ENCODE peak calls at places on chromosomes 12 and 14, in five cellular contexts. One of them, this sample, is unnamed. For H3K9me3, the result is how much of the 10 kb centered on the place peaks cover.

GRCh38 chr14:91258021-91258618 is 13.6 kb upstream of the GPR68 start:
- DNase-seq in HCT116: no peak
- DNase-seq in ascending aorta: no peak
- DNase-seq in cardiac muscle cell: no peak
- DNase-seq in PC-9: no peak
- DNase-seq in this sample: peak

GRCh38 chr14:77105118-77105517 is 7.1 kb downstream of the CIPC start:
- DNase-seq in ascending aorta: no peak
- DNase-seq in PC-9: no peak
- DNase-seq in cardiac muscle cell: no peak
- DNase-seq in HCT116: no peak
- DNase-seq in this sample: no peak

GRCh38 chr12:99055294-99055693 is 410.2 kb downstream of the APAF1 start:
- DNase-seq in HCT116: no peak
- DNase-seq in PC-9: no peak
- DNase-seq in ascending aorta: no peak
- DNase-seq in cardiac muscle cell: no peak
- DNase-seq in this sample: no peak

GRCh38 chr12:62435337-62436163 is 31.1 kb upstream of the MON2 start:
- DNase-seq in PC-9: peak
- DNase-seq in HCT116: no peak
- DNase-seq in ascending aorta: no peak
- DNase-seq in cardiac muscle cell: peak
- DNase-seq in this sample: peak

GRCh38 chr12:51349026-51349425 is 2.5 kb upstream of the CELA1 start:
- DNase-seq in HCT116: no peak
- DNase-seq in ascending aorta: no peak
- DNase-seq in cardiac muscle cell: no peak
- DNase-seq in PC-9: no peak
- DNase-seq in this sample: no peak

GRCh38 chr14:90750701-90751100 is 65.5 kb downstream of the TTC7B start:
- DNase-seq in cardiac muscle cell: no peak
- DNase-seq in HCT116: no peak
- DNase-seq in PC-9: no peak
- DNase-seq in ascending aorta: no peak
- DNase-seq in this sample: no peak

GRCh38 chr14:71588028-71588427 is 344.2 kb upstream of the RGS6 start:
- DNase-seq in PC-9: no peak
- DNase-seq in ascending aorta: no peak
- DNase-seq in HCT116: no peak
- DNase-seq in cardiac muscle cell: no peak
- DNase-seq in this sample: no peak

GRCh38 chr12:124126950-124127349 is 153.9 kb downstream of the ZNF664 start:
- DNase-seq in cardiac muscle cell: no peak
- DNase-seq in ascending aorta: no peak
- DNase-seq in HCT116: no peak
- DNase-seq in PC-9: no peak
- DNase-seq in this sample: no peak

GRCh38 chr14:29671034-29671433 is 256.6 kb downstream of the PRKD1 start:
- DNase-seq in PC-9: no peak
- DNase-seq in HCT116: no peak
- DNase-seq in cardiac muscle cell: no peak
- DNase-seq in ascending aorta: no peak
- DNase-seq in this sample: no peak

GRCh38 chr12:39617887-39618286 is 1.7 kb downstream of the ABCD2 start:
- DNase-seq in cardiac muscle cell: no peak
- DNase-seq in PC-9: no peak
- DNase-seq in ascending aorta: no peak
- DNase-seq in HCT116: no peak
- DNase-seq in this sample: no peak

GRCh38 chr14:40221428-40221827 is 789.2 kb upstream of the FBXO33 start:
- DNase-seq in ascending aorta: no peak
- DNase-seq in HCT116: no peak
- DNase-seq in cardiac muscle cell: no peak
- DNase-seq in PC-9: peak
- DNase-seq in this sample: no peak

GRCh38 chr14:104294983-104295680 is 156.7 kb downstream of the KIF26A start:
- DNase-seq in cardiac muscle cell: no peak
- DNase-seq in ascending aorta: no peak
- DNase-seq in HCT116: no peak
- DNase-seq in PC-9: no peak
- DNase-seq in this sample: no peak

GRCh38 chr12:6934110-6934509 is 6.4 kb downstream of the ATN1 start:
- DNase-seq in HCT116: no peak
- DNase-seq in ascending aorta: no peak
- DNase-seq in cardiac muscle cell: no peak
- DNase-seq in PC-9: no peak
- DNase-seq in this sample: no peak

GRCh38 chr12:90203556-90203955 is 494.9 kb upstream of the ATP2B1 start:
- DNase-seq in HCT116: no peak
- DNase-seq in PC-9: no peak
- DNase-seq in cardiac muscle cell: no peak
- DNase-seq in ascending aorta: no peak
- DNase-seq in this sample: no peak

GRCh38 chr12:90205165-90205564 is 496.5 kb upstream of the ATP2B1 start:
- DNase-seq in PC-9: no peak
- DNase-seq in ascending aorta: no peak
- DNase-seq in cardiac muscle cell: no peak
- DNase-seq in HCT116: no peak
- DNase-seq in this sample: no peak

GRCh38 chr12:90211017-90211416 is 502.4 kb upstream of the ATP2B1 start:
- DNase-seq in HCT116: no peak
- DNase-seq in PC-9: no peak
- DNase-seq in ascending aorta: no peak
- DNase-seq in cardiac muscle cell: no peak
- DNase-seq in this sample: no peak

GRCh38 chr12:90207799-90208198 is 499.2 kb upstream of the ATP2B1 start:
- DNase-seq in ascending aorta: no peak
- DNase-seq in cardiac muscle cell: no peak
- DNase-seq in PC-9: no peak
- DNase-seq in HCT116: no peak
- DNase-seq in this sample: no peak

DNA sequence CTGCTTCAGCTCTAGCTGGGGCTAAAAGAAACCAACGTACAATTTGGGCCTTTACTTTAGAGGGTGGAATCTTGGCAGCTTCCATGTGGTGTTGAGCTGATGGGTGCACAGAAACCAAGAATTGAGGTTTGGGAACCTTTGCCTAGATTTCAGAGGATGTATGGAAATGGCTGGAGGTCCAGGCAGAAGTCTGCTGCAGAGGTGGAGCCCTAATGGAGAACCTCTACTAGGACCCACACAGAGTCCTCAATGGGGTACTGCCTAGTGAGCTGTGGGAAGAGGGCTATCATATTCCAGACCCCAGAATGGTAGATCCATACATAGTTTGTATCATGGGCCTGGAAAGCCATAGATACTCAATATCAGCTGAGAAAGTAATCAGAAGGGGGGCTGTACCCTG is 500.4 kb upstream of the ATP2B1 start:
- DNase-seq in ascending aorta: no peak
- DNase-seq in cardiac muscle cell: no peak
- DNase-seq in HCT116: no peak
- DNase-seq in PC-9: no peak
- DNase-seq in this sample: no peak
- H3K9me3 ChIP-seq in ascending aorta: under half
- H3K9me3 ChIP-seq in cardiac muscle cell: under half
- H3K9me3 ChIP-seq in HCT116: under half
- H3K9me3 ChIP-seq in PC-9: under half
- H3K9me3 ChIP-seq in this sample: under half

GRCh38 chr12:91781114-91781513 is 364.5 kb downstream of the BTG1 start:
- DNase-seq in HCT116: no peak
- DNase-seq in cardiac muscle cell: peak
- DNase-seq in PC-9: no peak
- DNase-seq in ascending aorta: no peak
- DNase-seq in this sample: no peak

GRCh38 chr12:91778091-91778819 is 367.4 kb downstream of the BTG1 start:
- DNase-seq in ascending aorta: no peak
- DNase-seq in HCT116: peak
- DNase-seq in cardiac muscle cell: no peak
- DNase-seq in PC-9: no peak
- DNase-seq in this sample: no peak

GRCh38 chr12:91777268-91777997 is 368.2 kb downstream of the BTG1 start:
- DNase-seq in HCT116: peak
- DNase-seq in ascending aorta: no peak
- DNase-seq in cardiac muscle cell: no peak
- DNase-seq in PC-9: peak
- DNase-seq in this sample: no peak

GRCh38 chr12:91774471-91774921 is 371.1 kb downstream of the BTG1 start:
- DNase-seq in PC-9: peak
- DNase-seq in HCT116: no peak
- DNase-seq in ascending aorta: no peak
- DNase-seq in cardiac muscle cell: no peak
- DNase-seq in this sample: peak

DNA sequence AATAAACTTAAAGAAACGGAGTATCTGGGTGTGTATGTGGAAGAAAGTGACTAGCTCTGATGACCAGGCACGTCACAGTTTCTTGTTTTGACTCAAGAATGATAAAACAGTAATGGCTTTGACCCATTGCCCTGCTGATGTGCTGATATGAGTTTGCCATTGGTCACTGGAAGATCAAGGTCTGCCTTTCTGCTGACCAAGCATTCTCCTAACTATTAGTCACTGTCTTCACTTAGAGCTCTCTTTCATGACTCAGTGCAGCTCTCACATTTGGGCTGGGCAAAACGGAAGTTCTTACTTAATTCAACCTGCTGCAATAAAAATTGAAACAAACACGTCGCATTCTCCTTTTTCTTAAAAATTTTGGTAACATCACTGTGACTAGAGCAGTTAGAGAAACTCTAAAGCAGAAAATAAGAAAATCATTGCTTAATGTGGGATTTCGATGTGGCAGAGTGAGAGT is 366.7 kb downstream of the BTG1 start:
- DNase-seq in ascending aorta: no peak
- DNase-seq in PC-9: peak
- DNase-seq in cardiac muscle cell: no peak
- DNase-seq in HCT116: peak
- DNase-seq in this sample: no peak
- H3K27ac ChIP-seq in ascending aorta: no peak
- H3K27ac ChIP-seq in PC-9: peak
- H3K27ac ChIP-seq in cardiac muscle cell: no peak
- H3K27ac ChIP-seq in HCT116: no peak
- H3K27ac ChIP-seq in this sample: peak

DNA sequence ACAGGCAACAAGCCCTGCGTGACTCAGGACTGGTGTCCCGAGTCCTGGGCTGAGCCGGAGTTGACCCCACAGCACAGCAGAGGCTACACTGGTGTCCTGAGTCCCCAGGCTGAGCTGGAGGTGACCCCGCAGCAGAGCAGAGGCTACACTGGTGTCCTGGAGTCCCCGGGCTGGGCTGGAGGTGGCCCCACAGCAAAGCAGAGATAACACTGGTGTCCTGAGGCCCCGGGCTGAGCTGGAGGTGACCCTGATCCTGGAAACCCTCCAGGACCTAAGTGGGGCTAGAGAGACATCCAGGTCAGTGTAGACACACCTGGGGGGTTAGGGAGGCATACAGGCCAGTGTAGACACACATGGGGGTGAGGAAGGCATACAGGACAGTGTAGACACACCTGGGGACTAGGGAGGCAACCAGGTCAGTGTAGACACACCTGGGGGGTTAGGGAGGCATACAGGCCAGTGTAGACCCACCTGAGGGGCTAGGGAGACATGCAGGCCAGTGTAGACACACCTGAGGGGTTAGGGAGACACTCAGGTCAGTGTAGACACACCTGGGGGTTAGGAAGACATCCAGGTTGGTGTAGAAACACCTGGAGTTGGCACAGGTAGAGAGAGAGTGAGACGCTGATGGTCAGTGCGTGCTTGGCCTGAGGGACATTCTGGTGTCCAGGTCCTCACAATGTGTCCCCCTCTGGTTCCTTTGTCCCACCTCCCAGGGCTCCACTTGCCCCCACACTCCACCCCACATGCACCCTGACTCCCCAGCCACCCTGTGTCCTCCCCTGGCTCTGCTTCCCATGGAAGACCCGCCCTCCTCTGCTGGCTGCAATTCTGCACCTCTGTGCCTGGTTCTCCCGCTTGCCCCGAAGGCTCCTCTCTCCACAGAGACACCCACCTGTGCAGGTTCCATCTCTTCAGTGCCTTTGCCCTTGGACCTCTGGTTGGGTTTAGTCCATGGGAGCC is 321.6 kb upstream of the SFSWAP start:
- DNase-seq in PC-9: no peak
- DNase-seq in cardiac muscle cell: no peak
- DNase-seq in HCT116: no peak
- DNase-seq in ascending aorta: no peak
- DNase-seq in this sample: no peak
- TF ChIP-seq CTCF in PC-9: no peak
- TF ChIP-seq CTCF in cardiac muscle cell: no peak
- TF ChIP-seq CTCF in HCT116: no peak
- TF ChIP-seq CTCF in ascending aorta: no peak
- TF ChIP-seq CTCF in this sample: no peak

GRCh38 chr14:106679776-106680175 is 1153.4 kb downstream of the TMEM121 start:
- DNase-seq in ascending aorta: no peak
- DNase-seq in cardiac muscle cell: no peak
- DNase-seq in PC-9: no peak
- DNase-seq in HCT116: no peak
- DNase-seq in this sample: no peak

GRCh38 chr14:106686533-106686932 is 1160.2 kb downstream of the TMEM121 start:
- DNase-seq in HCT116: no peak
- DNase-seq in PC-9: no peak
- DNase-seq in cardiac muscle cell: no peak
- DNase-seq in ascending aorta: no peak
- DNase-seq in this sample: no peak

GRCh38 chr14:106681161-106681955 is 1155.0 kb downstream of the TMEM121 start:
- DNase-seq in HCT116: no peak
- DNase-seq in ascending aorta: no peak
- DNase-seq in cardiac muscle cell: no peak
- DNase-seq in PC-9: no peak
- DNase-seq in this sample: no peak
- H3K9me3 ChIP-seq in HCT116: under half
- H3K9me3 ChIP-seq in ascending aorta: under half
- H3K9me3 ChIP-seq in cardiac muscle cell: under half
- H3K9me3 ChIP-seq in PC-9: under half
- H3K9me3 ChIP-seq in this sample: under half

GRCh38 chr14:65104791-65105190 is 2.5 kb upstream of the MAX start:
- DNase-seq in HCT116: no peak
- DNase-seq in cardiac muscle cell: no peak
- DNase-seq in PC-9: no peak
- DNase-seq in ascending aorta: no peak
- DNase-seq in this sample: no peak
- H3K27ac ChIP-seq in HCT116: no peak
- H3K27ac ChIP-seq in cardiac muscle cell: no peak
- H3K27ac ChIP-seq in PC-9: no peak
- H3K27ac ChIP-seq in ascending aorta: no peak
- H3K27ac ChIP-seq in this sample: no peak

GRCh38 chr12:80200414-80200813 is 101.1 kb downstream of the OTOGL start:
- DNase-seq in PC-9: no peak
- DNase-seq in ascending aorta: no peak
- DNase-seq in HCT116: no peak
- DNase-seq in cardiac muscle cell: no peak
- DNase-seq in this sample: no peak
- TF ChIP-seq CTCF in PC-9: no peak
- TF ChIP-seq CTCF in ascending aorta: no peak
- TF ChIP-seq CTCF in HCT116: no peak
- TF ChIP-seq CTCF in cardiac muscle cell: no peak
- TF ChIP-seq CTCF in this sample: no peak

This sample was measured in body of pancreas.